ENCODE peak calls at places on chromosomes 16 and 17, in seven cellular contexts. One of them, this sample, is unnamed. For H3K9me3 and H3K27me3, the result is how much of the 10 kb centered on the place peaks cover.

GRCh38 chr17:51435171-51435552 is 174.8 kb downstream of the UTP18 start:
- DNase-seq in psoas muscle: no peak
- DNase-seq in lung: no peak
- DNase-seq in neural progenitor cell: no peak
- DNase-seq in fibroblast of lung: no peak
- DNase-seq in upper lobe of right lung: no peak
- DNase-seq in vagina: no peak
- DNase-seq in this sample: no peak

GRCh38 chr16:53055603-53056527 is 1.1 kb downstream of the CHD9 start:
- DNase-seq in psoas muscle: no peak
- DNase-seq in lung: peak
- DNase-seq in neural progenitor cell: peak
- DNase-seq in fibroblast of lung: peak
- DNase-seq in upper lobe of right lung: no peak
- DNase-seq in vagina: no peak
- DNase-seq in this sample: peak

GRCh38 chr17:70314506-70314905 is 145.2 kb downstream of the KCNJ2 start:
- DNase-seq in psoas muscle: no peak
- DNase-seq in lung: no peak
- DNase-seq in neural progenitor cell: no peak
- DNase-seq in fibroblast of lung: no peak
- DNase-seq in upper lobe of right lung: no peak
- DNase-seq in vagina: no peak
- DNase-seq in this sample: no peak

GRCh38 chr16:53882310-53882709 is 178.4 kb downstream of the FTO start:
- DNase-seq in psoas muscle: no peak
- DNase-seq in lung: no peak
- DNase-seq in neural progenitor cell: no peak
- DNase-seq in fibroblast of lung: no peak
- DNase-seq in upper lobe of right lung: no peak
- DNase-seq in vagina: no peak
- DNase-seq in this sample: no peak

GRCh38 chr17:8100149-8100548 is 12.6 kb upstream of the ALOX12B start:
- DNase-seq in psoas muscle: no peak
- DNase-seq in lung: no peak
- DNase-seq in neural progenitor cell: no peak
- DNase-seq in fibroblast of lung: no peak
- DNase-seq in upper lobe of right lung: no peak
- DNase-seq in vagina: no peak
- DNase-seq in this sample: no peak

GRCh38 chr16:6165330-6165984 is 1067.9 kb upstream of the EEF2KMT start:
- DNase-seq in psoas muscle: no peak
- DNase-seq in lung: no peak
- DNase-seq in neural progenitor cell: peak
- DNase-seq in fibroblast of lung: peak
- DNase-seq in upper lobe of right lung: no peak
- DNase-seq in vagina: no peak
- DNase-seq in this sample: no peak

GRCh38 chr17:29347831-29348281 is 42.3 kb upstream of the TAOK1 start:
- DNase-seq in psoas muscle: no peak
- DNase-seq in lung: no peak
- DNase-seq in neural progenitor cell: no peak
- DNase-seq in fibroblast of lung: peak
- DNase-seq in upper lobe of right lung: no peak
- DNase-seq in vagina: no peak
- DNase-seq in this sample: no peak

GRCh38 chr17:6670571-6670970 is 19.0 kb downstream of the C17orf100 start:
- DNase-seq in psoas muscle: no peak
- DNase-seq in lung: no peak
- DNase-seq in neural progenitor cell: no peak
- DNase-seq in fibroblast of lung: no peak
- DNase-seq in upper lobe of right lung: no peak
- DNase-seq in vagina: no peak
- DNase-seq in this sample: no peak

GRCh38 chr17:6261496-6261895 is 173.4 kb downstream of the AIPL1 start:
- DNase-seq in psoas muscle: no peak
- DNase-seq in lung: no peak
- DNase-seq in neural progenitor cell: peak
- DNase-seq in fibroblast of lung: no peak
- DNase-seq in upper lobe of right lung: no peak
- DNase-seq in vagina: no peak
- DNase-seq in this sample: no peak

GRCh38 chr16:35752012-35752772 is 2292.8 kb downstream of the TP53TG3F start:
- DNase-seq in psoas muscle: no peak
- DNase-seq in lung: peak
- DNase-seq in neural progenitor cell: no peak
- DNase-seq in fibroblast of lung: no peak
- DNase-seq in upper lobe of right lung: no peak
- DNase-seq in vagina: peak
- DNase-seq in this sample: no peak
- H3K9me3 ChIP-seq in psoas muscle: under half
- H3K9me3 ChIP-seq in lung: under half
- H3K9me3 ChIP-seq in neural progenitor cell: under half
- H3K9me3 ChIP-seq in fibroblast of lung: under half
- H3K9me3 ChIP-seq in upper lobe of right lung: under half
- H3K9me3 ChIP-seq in vagina: under half
- H3K9me3 ChIP-seq in this sample: under half

DNA sequence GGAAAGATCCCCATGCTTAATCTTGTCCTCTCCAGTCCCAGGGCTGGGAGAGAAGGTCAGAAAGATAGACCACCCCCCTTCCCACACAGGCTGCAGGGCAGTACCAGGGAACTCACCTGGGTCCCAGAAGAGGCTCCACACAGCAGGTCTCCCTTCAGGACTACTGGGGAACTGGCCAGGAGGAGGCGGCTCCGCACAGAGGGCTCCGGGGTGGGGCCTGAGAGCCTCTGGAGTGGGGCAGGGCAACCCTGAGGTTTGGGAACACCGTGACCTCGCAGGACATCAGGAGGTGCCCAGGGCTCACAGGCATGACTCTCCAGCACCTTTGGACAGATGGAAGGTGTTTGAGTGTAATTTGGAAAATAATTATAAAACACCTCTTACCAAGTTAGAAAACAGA is 11.0 kb downstream of the ABCA3 start:
- DNase-seq in psoas muscle: no peak
- DNase-seq in lung: peak
- DNase-seq in neural progenitor cell: no peak
- DNase-seq in fibroblast of lung: no peak
- DNase-seq in upper lobe of right lung: peak
- DNase-seq in vagina: no peak
- DNase-seq in this sample: peak
- H3K4me3 ChIP-seq in psoas muscle: no peak
- H3K4me3 ChIP-seq in lung: no peak
- H3K4me3 ChIP-seq in neural progenitor cell: no peak
- H3K4me3 ChIP-seq in fibroblast of lung: no peak
- H3K4me3 ChIP-seq in upper lobe of right lung: peak
- H3K4me3 ChIP-seq in vagina: no peak
- H3K4me3 ChIP-seq in this sample: no peak

GRCh38 chr17:80509311-80509710 is 32.9 kb upstream of the NPTX1 start:
- DNase-seq in psoas muscle: no peak
- DNase-seq in lung: no peak
- DNase-seq in neural progenitor cell: no peak
- DNase-seq in fibroblast of lung: no peak
- DNase-seq in upper lobe of right lung: no peak
- DNase-seq in vagina: no peak
- DNase-seq in this sample: no peak
- H3K27me3 ChIP-seq in psoas muscle: under half
- H3K27me3 ChIP-seq in lung: under half
- H3K27me3 ChIP-seq in neural progenitor cell: half or more
- H3K27me3 ChIP-seq in fibroblast of lung: under half
- H3K27me3 ChIP-seq in upper lobe of right lung: under half
- H3K27me3 ChIP-seq in vagina: under half
- H3K27me3 ChIP-seq in this sample: under half

GRCh38 chr16:59993101-59993500 is 1259.0 kb upstream of the GOT2 start:
- DNase-seq in psoas muscle: no peak
- DNase-seq in lung: no peak
- DNase-seq in neural progenitor cell: no peak
- DNase-seq in fibroblast of lung: no peak
- DNase-seq in upper lobe of right lung: no peak
- DNase-seq in vagina: no peak
- DNase-seq in this sample: no peak
- H3K9me3 ChIP-seq in psoas muscle: under half
- H3K9me3 ChIP-seq in lung: under half
- H3K9me3 ChIP-seq in neural progenitor cell: under half
- H3K9me3 ChIP-seq in fibroblast of lung: under half
- H3K9me3 ChIP-seq in upper lobe of right lung: under half
- H3K9me3 ChIP-seq in vagina: under half
- H3K9me3 ChIP-seq in this sample: under half